ENCODE peak calls at places on chromosomes 12 and 14, in nine cellular contexts. O is HCT116, B is Peyer's patch, J is left lung, D is IMR-90, A is thoracic aorta, F is fibroblast of lung, Y is upper lobe of right lung, C is stomach. Q is an unnamed sample.
A peak's percentile ranks its signal among the peaks of the same experiment; 100 is the strongest.

GRCh38 chr14:49768301-49769121 is 558 bp downstream of the KLHDC2 start:
- DNase-seq in O (peak; percentile 18), D (peak; percentile 66), B (peak; percentile 42), C (peak; percentile 65), Y (peak; percentile 80), F (peak; percentile 77), A (peak; percentile 4), J (peak; percentile 72), Q (peak; percentile 77)

GRCh38 chr12:52715416-52715815 is 12.1 kb upstream of the KRT77 start:
- DNase-seq in F (no peak), B (no peak), C (peak; percentile 29), D (no peak), A (no peak), O (peak; percentile 16), J (no peak), Y (peak; percentile 70), Q (no peak)

GRCh38 chr14:88196925-88197324 is 126.1 kb downstream of the KCNK10 start:
- DNase-seq in Y (no peak), B (no peak), F (no peak), A (no peak), C (no peak), O (no peak), J (no peak), D (no peak), Q (no peak)

GRCh38 chr12:6699989-6700645 is 498 bp downstream of the PIANP start:
- DNase-seq in C (no peak), B (no peak), J (no peak), A (no peak), F (no peak), D (no peak), Y (peak; percentile 53), O (no peak), Q (no peak)

GRCh38 chr12:40559865-40560264 is 132.4 kb upstream of the CNTN1 start:
- DNase-seq in Y (no peak), B (no peak), D (no peak), O (no peak), J (no peak), C (no peak), A (no peak), F (no peak), Q (no peak)

GRCh38 chr14:105841022-105842009 is 314.9 kb downstream of the TMEM121 start:
- DNase-seq in B (no peak), C (no peak), D (no peak), O (no peak), Y (peak; percentile 59), J (peak; percentile 24), A (no peak), F (no peak), Q (no peak)

GRCh38 chr12:132248439-132249157 is 80.8 kb downstream of the GALNT9 start:
- DNase-seq in C (no peak), O (no peak), Y (no peak), A (no peak), B (no peak), D (peak; percentile 36), J (no peak), F (peak; percentile 39), Q (no peak)

GRCh38 chr12:110501378-110501721 is 561 bp downstream of the VPS29 start:
- DNase-seq in D (peak; percentile 31), J (no peak), C (peak; percentile 34), F (peak; percentile 73), B (no peak), Y (no peak), A (no peak), O (no peak), Q (peak; percentile 65)

GRCh38 chr14:77889971-77890442 is 90.1 kb downstream of the ADCK1 start:
- DNase-seq in D (peak; percentile 80), C (no peak), O (no peak), A (no peak), J (peak; percentile 40), Y (no peak), B (no peak), F (peak; percentile 93), Q (no peak)

GRCh38 chr14:100532154-100532915 is 54.9 kb downstream of the BEGAIN start:
- DNase-seq in B (peak; percentile 12), J (peak; percentile 27), D (peak; percentile 13), F (peak; percentile 84), Y (peak; percentile 28), A (no peak), O (no peak), C (peak; percentile 10), Q (peak; percentile 59)

GRCh38 chr14:104938436-104938835 is 13.8 kb downstream of the PLD4 start:
- DNase-seq in C (no peak), J (no peak), F (no peak), Y (no peak), B (no peak), O (no peak), D (no peak), A (no peak), Q (no peak)

GRCh38 chr12:81010641-81011040 is 67.2 kb upstream of the ACSS3 start:
- DNase-seq in Y (no peak), J (no peak), D (no peak), O (no peak), F (no peak), A (no peak), C (no peak), B (no peak), Q (no peak)

GRCh38 chr12:13595536-13596450 is 385.6 kb downstream of the GRIN2B start:
- DNase-seq in O (no peak), A (no peak), B (no peak), J (no peak), F (no peak), D (no peak), C (no peak), Y (no peak), Q (no peak)

DNA sequence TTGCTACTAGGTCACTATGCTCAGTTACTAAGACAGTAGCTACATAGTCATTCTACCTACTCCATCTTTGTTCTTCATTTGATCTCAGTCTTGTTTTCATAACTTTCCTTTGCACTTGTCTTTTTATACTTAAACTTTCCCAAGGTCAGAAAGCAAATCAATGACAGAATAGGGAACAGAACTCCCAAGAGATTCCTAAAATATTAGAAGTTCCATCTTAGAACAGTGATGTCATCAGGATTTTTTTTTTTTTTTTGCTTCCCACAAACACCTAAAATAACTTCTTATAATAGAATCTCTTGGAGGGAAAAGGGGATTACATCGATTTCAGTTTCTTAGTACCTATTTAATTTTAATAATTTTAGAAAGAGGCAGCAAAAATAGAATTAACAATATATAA is 65.8 kb downstream of the NTN4 start:
- DNase-seq in F (no peak), O (no peak), J (no peak), B (no peak), Y (no peak), D (no peak), C (no peak), A (no peak), Q (no peak)
- H3K27ac ChIP-seq in F (no peak overlapping the region), O (no peak overlapping the region), J (no peak overlapping the region), B (no peak overlapping the region), Y (no peak overlapping the region), D (no peak overlapping the region), C (no peak overlapping the region), A (no peak overlapping the region), Q (no peak overlapping the region)

GRCh38 chr12:75944097-75944904 is 87.3 kb downstream of the PHLDA1 start:
- DNase-seq in D (peak; percentile 95), A (no peak), O (peak; percentile 84), F (peak; percentile 97), Y (no peak), B (no peak), J (no peak), C (no peak), Q (no peak)

GRCh38 chr12:75947171-75947723 is 84.3 kb downstream of the PHLDA1 start:
- DNase-seq in O (no peak), C (no peak), B (no peak), D (no peak), A (no peak), J (no peak), F (no peak), Y (no peak), Q (no peak)

GRCh38 chr12:75945581-75945980 is 86.0 kb downstream of the PHLDA1 start:
- DNase-seq in F (peak; percentile 26), Y (no peak), C (no peak), A (no peak), O (no peak), B (no peak), D (no peak), J (no peak), Q (no peak)

GRCh38 chr12:75944905-75945412 is 86.6 kb downstream of the PHLDA1 start:
- DNase-seq in B (no peak), O (no peak), Y (no peak), A (no peak), F (no peak), C (no peak), J (no peak), D (no peak), Q (no peak)

DNA sequence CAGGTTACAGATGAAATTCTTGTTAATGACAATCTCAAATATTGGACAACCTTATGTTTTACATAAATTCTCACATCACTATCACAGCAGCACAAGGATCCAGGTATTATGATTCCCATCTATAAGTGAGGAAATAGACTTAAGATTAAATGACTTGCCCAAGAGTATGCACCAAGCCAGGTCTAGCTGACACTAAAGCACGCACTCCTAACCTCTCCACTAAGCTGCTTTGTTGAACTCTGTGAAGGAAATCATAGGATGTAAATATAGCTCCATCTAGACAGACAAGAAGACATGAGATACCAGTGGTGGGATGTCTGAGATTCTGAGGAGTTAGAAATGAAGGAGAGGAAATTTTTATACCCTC is 87.9 kb downstream of the PHLDA1 start:
- DNase-seq in A (no peak), D (no peak), Y (no peak), F (no peak), C (no peak), J (no peak), O (no peak), B (no peak), Q (no peak)
- H3K4me3 ChIP-seq in A (no peak overlapping the region), D (no peak overlapping the region), Y (no peak overlapping the region), F (no peak overlapping the region), C (no peak overlapping the region), J (no peak overlapping the region), O (no peak overlapping the region), B (no peak overlapping the region), Q (no peak overlapping the region)

DNA sequence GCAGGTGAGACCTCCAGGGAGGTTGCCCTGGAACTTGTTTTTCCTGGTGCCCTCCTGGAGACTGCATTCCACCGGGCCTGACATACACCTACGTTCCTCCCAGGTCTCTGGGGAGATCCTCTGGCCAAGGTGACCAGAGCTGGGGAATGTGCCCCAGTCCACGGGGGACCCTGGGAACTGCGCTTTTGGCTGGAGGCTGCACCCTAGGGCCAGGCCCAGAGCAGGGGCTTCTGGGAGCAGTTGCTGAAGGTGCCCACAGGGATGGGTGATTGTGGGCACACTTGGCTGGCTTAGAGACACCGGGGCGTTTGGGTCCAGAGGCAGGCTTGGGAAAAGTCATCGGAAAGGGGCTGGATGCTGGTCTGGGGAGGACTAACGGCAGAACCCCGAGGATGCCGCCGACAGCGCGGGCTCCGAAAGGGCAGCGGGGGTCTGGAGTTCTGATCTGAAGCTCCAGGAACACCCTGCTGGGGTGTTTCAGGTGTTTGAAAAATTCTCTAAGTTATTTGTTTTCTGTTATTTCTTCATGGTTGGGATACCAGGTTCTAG is 36.5 kb upstream of the TDRD9 start:
- DNase-seq in D (no peak), C (no peak), A (no peak), J (no peak), O (no peak), F (no peak), Y (no peak), B (no peak), Q (no peak)
- H3K4me1 ChIP-seq in D (no peaks in the 10 kb centered on the region), C (peaks cover 69% of the 10 kb centered on the region), A (no peaks in the 10 kb centered on the region), J (no peaks in the 10 kb centered on the region), O (peaks cover 30% of the 10 kb centered on the region), F (no peaks in the 10 kb centered on the region), Y (peaks cover 22% of the 10 kb centered on the region), B (no peaks in the 10 kb centered on the region), Q (no peaks in the 10 kb centered on the region)

DNA sequence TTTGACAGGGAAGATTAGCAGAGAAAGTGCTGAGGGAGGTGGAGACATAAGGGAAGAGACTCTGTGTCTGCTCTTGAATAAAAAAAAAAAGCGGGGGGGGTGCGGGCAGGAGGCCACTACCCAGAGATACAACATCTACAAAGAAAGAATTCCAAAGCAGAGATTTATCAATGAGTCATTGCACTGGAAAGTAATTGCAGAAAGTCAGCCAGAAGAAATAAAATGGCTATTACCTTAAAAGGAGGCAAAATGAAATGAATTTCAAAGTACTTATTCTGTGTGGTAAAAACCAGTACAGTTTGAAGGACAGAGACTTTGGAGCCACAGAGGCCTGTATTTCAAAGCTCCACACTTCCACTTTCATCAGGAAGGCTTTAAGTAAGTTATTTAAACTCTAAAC is 267.1 kb upstream of the PRKD1 start:
- DNase-seq in C (no peak), J (no peak), D (peak; percentile 91), B (no peak), A (no peak), Y (no peak), F (peak; percentile 95), O (no peak), Q (no peak)
- H3K27ac ChIP-seq in C (no peak overlapping the region), J (peak overlapping the region; percentile 40), D (peak overlapping the region; percentile 82), B (no peak overlapping the region), A (peak overlapping the region; percentile 83), Y (no peak overlapping the region), F (peak overlapping the region; percentile 84), O (no peak overlapping the region), Q (peak overlapping the region; percentile 68)